ENCODE peak calls at places on chromosomes 12 and 14, in eight cellular contexts. T is activated CD4-positive, alpha-beta T cell treated with anti-CD3 and anti-CD28 coated beads, Interleukin-2, amount 50 U/mL, for 24 hours; A is A549; O is NCI-H1417; Z is central memory CD4-positive, alpha-beta T cell; D is HS-5; I is NCI-H1694; U is CD8-positive, alpha-beta T cell. F is an unnamed sample.

GRCh38 chr14:65101631-65102440 is 481 bp downstream of the MAX start:
- DNase-seq in I (no peak), A (no peak), D (no peak), T (no peak), U (peak), Z (peak), O (no peak), F (no peak)

GRCh38 chr14:75401356-75401755 is 26.5 kb upstream of the JDP2 start:
- DNase-seq in O (peak), Z (no peak), D (no peak), A (no peak), I (no peak), T (no peak), U (no peak), F (no peak)

GRCh38 chr14:35051796-35052195 is 5.7 kb downstream of the FAM177A1 start:
- DNase-seq in D (no peak), O (no peak), A (no peak), T (no peak), Z (no peak), U (no peak), I (no peak), F (no peak)

GRCh38 chr14:67237591-67237990 is 3.6 kb upstream of the PALS1 start:
- DNase-seq in U (no peak), D (no peak), A (no peak), T (no peak), I (no peak), O (no peak), Z (no peak), F (no peak)

GRCh38 chr12:10101042-10101579 is 2.3 kb upstream of the CLEC1A start:
- DNase-seq in Z (no peak), I (no peak), D (no peak), A (no peak), O (peak), T (no peak), U (no peak), F (no peak)

GRCh38 chr14:61549425-61549824 is 145.9 kb upstream of the HIF1A start:
- DNase-seq in U (no peak), Z (no peak), O (no peak), A (no peak), D (no peak), T (no peak), I (no peak), F (no peak)

GRCh38 chr12:132117558-132117875 is 26.6 kb downstream of the DDX51 start:
- DNase-seq in U (no peak), T (no peak), Z (no peak), I (no peak), D (no peak), A (peak), O (no peak), F (no peak)

GRCh38 chr12:2642176-2642892 is 152.4 kb upstream of the FKBP4 start:
- DNase-seq in T (no peak), A (no peak), O (no peak), I (no peak), U (no peak), D (no peak), Z (no peak), F (no peak)

GRCh38 chr12:25594376-25594775 is 41.3 kb upstream of the LMNTD1 start:
- DNase-seq in U (no peak), D (no peak), O (no peak), I (no peak), Z (no peak), A (no peak), T (no peak), F (no peak)

GRCh38 chr12:122204829-122205589 is 1.5 kb downstream of the B3GNT4 start:
- DNase-seq in A (no peak), Z (no peak), I (no peak), D (no peak), U (no peak), T (no peak), O (peak), F (no peak)

GRCh38 chr14:38839743-38840375 is 263.2 kb downstream of the SEC23A start:
- DNase-seq in U (no peak), I (no peak), O (no peak), T (no peak), D (no peak), Z (no peak), A (no peak), F (no peak)

GRCh38 chr14:75539562-75540478 is 17.6 kb downstream of the BATF start:
- DNase-seq in Z (peak), A (no peak), O (no peak), U (peak), T (no peak), D (no peak), I (no peak), F (no peak)